ENCODE peak calls at places on chromosomes 2 and 18, in five cellular contexts. M is fibroblast of lung, T is astrocyte of the spinal cord, L is glutamatergic neuron, K is cardiac fibroblast. G is an unnamed sample.

GRCh38 chr2:238697193-238698191 is 150.4 kb upstream of the TWIST2 start:
- DNase-seq in T (no peak), M (no peak), L (no peak), K (no peak), G (no peak)

GRCh38 chr2:207513577-207514257 is 16.0 kb upstream of the CREB1 start:
- DNase-seq in L (no peak), K (peak), M (peak), T (peak), G (peak)

GRCh38 chr2:42568431-42569115 is at the start of gene MTA3:
- DNase-seq in M (peak), L (peak), K (peak), T (peak), G (peak)

GRCh38 chr2:189348369-189348768 is 92.9 kb upstream of the WDR75 start:
- DNase-seq in L (no peak), K (peak), T (no peak), M (no peak), G (no peak)

GRCh38 chr2:67182884-67183283 is 214.2 kb upstream of the ETAA1 start:
- DNase-seq in L (no peak), M (no peak), T (no peak), K (no peak), G (no peak)

GRCh38 chr2:95366514-95366913 is 36.0 kb upstream of the FAHD2A start:
- DNase-seq in L (no peak), T (no peak), K (no peak), M (no peak), G (no peak)

GRCh38 chr18:52747869-52748268 is 407.9 kb downstream of the DCC start:
- DNase-seq in M (no peak), K (no peak), L (no peak), T (no peak), G (no peak)

GRCh38 chr2:33532146-33532545 is 55.7 kb downstream of the RASGRP3 start:
- DNase-seq in L (no peak), K (no peak), T (no peak), M (no peak), G (no peak)

GRCh38 chr18:555705-556402 is 24.3 kb upstream of the CETN1 start:
- DNase-seq in M (no peak), T (no peak), L (no peak), K (peak), G (peak)

GRCh38 chr2:215833531-215834162 is 179.7 kb downstream of the MREG start:
- DNase-seq in L (no peak), K (peak), M (peak), T (peak), G (peak)

GRCh38 chr2:96679843-96680242 is 37.3 kb downstream of the FER1L5 start:
- DNase-seq in T (peak), L (no peak), M (no peak), K (no peak), G (peak)

GRCh38 chr2:42086500-42086953 is 38.7 kb downstream of the PKDCC start:
- DNase-seq in M (peak), T (peak), K (peak), L (peak), G (peak)

GRCh38 chr18:54263904-54264336 is 5.4 kb upstream of the POLI start:
- DNase-seq in L (no peak), M (no peak), K (no peak), T (no peak), G (no peak)

GRCh38 chr18:79405019-79405780 is 9.5 kb downstream of the NFATC1 start:
- DNase-seq in M (no peak), L (peak), T (no peak), K (no peak), G (no peak)

GRCh38 chr2:209230560-209230959 is 193.3 kb upstream of the MAP2 start:
- DNase-seq in L (no peak), M (no peak), T (no peak), K (no peak), G (no peak)

GRCh38 chr2:120982598-120982997 is 246.9 kb downstream of the GLI2 start:
- DNase-seq in T (no peak), L (peak), K (no peak), M (no peak), G (no peak)

GRCh38 chr2:71992036-71992435 is 155.6 kb downstream of the CYP26B1 start:
- DNase-seq in M (no peak), K (no peak), L (no peak), T (no peak), G (no peak)

GRCh38 chr2:194842871-194843270 is 814.2 kb upstream of the SLC39A10 start:
- DNase-seq in K (no peak), L (peak), M (no peak), T (no peak), G (no peak)

GRCh38 chr2:3759331-3759730 is 56.0 kb downstream of the DCDC2C start:
- DNase-seq in L (no peak), T (peak), K (peak), M (no peak), G (peak)

GRCh38 chr18:11224166-11224565 is 74.8 kb upstream of the PIEZO2 start:
- DNase-seq in K (no peak), M (no peak), L (no peak), T (no peak), G (no peak)

DNA sequence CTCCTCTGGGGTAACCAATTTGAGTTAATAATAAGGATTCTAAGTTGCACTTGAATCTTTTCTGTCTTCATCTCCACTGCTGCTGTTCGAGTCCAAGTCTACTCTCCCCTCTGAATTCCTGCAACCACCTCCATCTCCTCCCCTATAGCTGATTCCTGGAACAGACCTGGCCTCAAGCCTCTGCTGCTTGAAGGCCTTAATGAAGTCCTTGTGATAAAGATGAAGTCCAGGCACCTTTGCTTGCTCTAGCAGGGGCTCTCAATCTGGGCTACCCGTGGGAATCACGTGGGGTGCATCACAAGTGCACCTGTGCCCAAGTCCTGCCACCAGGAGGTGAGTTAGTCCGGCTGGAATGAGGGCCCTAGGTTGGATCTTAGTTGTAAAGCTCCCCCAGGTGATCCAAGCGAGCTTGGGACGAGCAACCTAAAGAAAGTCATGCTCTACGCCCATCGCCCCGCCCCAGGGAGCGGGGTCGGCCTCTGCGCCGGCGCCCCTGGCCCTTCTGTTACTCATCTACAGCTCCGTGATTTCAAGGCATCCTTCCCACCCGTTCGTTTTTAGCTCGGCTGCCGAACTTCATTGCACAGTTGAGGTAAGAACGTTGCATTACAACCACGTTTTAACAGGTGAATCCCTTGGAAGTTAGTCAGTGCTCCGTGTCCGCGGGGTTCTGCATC is 905 bp upstream of the IAH1 start:
- DNase-seq in M (no peak), L (peak), T (no peak), K (no peak), G (no peak)
- TF ChIP-seq CTCF in M (no peak), L (no peak), T (no peak), K (peak), G (peak)

DNA sequence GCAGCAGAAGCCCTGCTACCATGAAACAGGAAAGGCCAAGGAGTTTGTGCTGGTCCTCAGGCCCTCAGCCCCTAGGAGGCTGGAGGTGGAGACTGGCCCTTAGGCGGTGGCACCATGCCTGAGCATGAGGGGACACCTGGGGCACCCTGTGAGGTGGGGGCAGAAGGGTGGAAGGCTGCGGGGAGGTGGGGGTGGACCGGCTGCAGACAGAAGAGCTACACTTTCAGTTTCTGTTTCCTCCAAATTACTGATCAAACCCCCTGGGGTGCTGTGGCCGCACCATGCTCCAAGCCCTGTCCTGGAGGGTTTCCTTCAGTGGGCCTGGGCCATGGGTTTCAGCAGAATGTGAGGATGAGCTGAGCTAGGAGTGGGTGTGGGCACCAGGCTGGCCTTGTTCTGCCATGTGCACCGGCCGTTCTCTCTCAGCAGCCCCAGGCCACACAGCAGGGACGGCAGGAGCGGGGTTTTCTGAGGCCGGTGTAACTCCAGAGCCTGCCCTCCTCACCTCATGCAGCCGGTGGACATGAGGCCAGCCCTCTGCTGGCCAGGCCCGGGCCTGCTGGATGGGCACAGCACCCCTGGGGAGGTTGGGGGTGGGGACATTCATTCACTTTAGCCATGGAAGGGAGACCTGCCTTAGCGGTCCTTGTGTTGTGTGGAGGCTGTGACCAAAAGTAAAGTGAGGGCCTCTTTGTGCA is 51.5 kb downstream of the PLEKHB2 start:
- DNase-seq in T (no peak), M (no peak), L (no peak), K (no peak), G (no peak)
- TF ChIP-seq CTCF in T (peak), M (peak), L (no peak), K (peak), G (peak)

GRCh38 chr2:113979172-113980128 is 89.6 kb downstream of the ACTR3 start:
- DNase-seq in L (peak), K (no peak), M (no peak), T (no peak), G (no peak)

GRCh38 chr2:113976277-113976928 is 86.5 kb downstream of the ACTR3 start:
- DNase-seq in L (no peak), M (no peak), T (no peak), K (no peak), G (no peak)

GRCh38 chr2:113978524-113979171 is 88.8 kb downstream of the ACTR3 start:
- DNase-seq in M (no peak), T (no peak), L (no peak), K (no peak), G (no peak)

GRCh38 chr2:113977060-113977659 is 87.3 kb downstream of the ACTR3 start:
- DNase-seq in K (no peak), L (no peak), T (no peak), M (no peak), G (no peak)

GRCh38 chr2:113977660-113978523 is 88.0 kb downstream of the ACTR3 start:
- DNase-seq in M (peak), T (peak), L (no peak), K (peak), G (peak)
- TF ChIP-seq CTCF in M (peak), T (peak), L (no peak), K (peak), G (peak)

GRCh38 chr18:57466745-57467144 is 31.6 kb downstream of the ONECUT2 start:
- DNase-seq in L (no peak), M (no peak), T (no peak), K (no peak), G (no peak)
- TF ChIP-seq CTCF in L (no peak), M (no peak), T (no peak), K (no peak), G (no peak)

DNA sequence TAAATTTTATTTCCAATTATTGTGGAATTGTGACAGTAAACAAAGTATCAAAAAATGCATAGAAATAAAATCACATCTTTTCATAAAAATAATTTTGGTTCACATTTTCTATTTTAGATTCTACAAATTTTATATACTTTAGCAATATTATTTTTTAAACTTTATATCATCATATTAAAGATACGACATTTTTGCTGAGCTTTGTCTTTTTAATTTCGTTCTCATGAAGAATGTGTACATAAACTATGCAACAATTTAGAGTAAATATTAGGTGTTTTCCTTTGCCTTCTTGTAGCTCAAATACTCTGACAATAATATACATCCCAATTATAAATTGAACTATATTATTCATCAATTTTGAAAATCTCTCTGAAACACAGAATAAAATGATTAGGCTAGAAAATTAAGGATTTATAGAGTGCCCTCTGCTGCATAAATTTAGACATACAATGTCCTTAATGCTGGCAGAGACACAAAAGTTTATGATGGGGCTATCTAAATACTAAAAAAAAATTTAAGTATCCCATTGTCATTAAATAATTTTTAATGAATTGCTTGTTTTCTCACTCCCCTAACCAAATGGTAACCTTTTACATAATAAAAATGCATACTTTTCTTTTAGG is 45.7 kb downstream of the CCDC102B start:
- DNase-seq in L (no peak), K (peak), T (peak), M (peak), G (no peak)
- TF ChIP-seq CTCF in L (no peak), K (peak), T (peak), M (peak), G (peak)

GRCh38 chr2:88187038-88187676 is 17.0 kb downstream of the THNSL2 start:
- DNase-seq in M (peak), T (no peak), L (peak), K (peak), G (peak)

GRCh38 chr2:88182721-88183120 is 12.6 kb downstream of the THNSL2 start:
- DNase-seq in T (no peak), K (no peak), M (no peak), L (no peak), G (no peak)

GRCh38 chr2:88184762-88185161 is 14.6 kb downstream of the THNSL2 start:
- DNase-seq in L (no peak), K (no peak), M (no peak), T (no peak), G (no peak)

GRCh38 chr2:88187927-88188326 is 17.8 kb downstream of the THNSL2 start:
- DNase-seq in T (no peak), K (no peak), L (no peak), M (no peak), G (no peak)

GRCh38 chr2:88185480-88185879 is 15.3 kb downstream of the THNSL2 start:
- DNase-seq in L (no peak), K (no peak), T (no peak), M (no peak), G (no peak)
- TF ChIP-seq CTCF in L (no peak), K (no peak), T (no peak), M (no peak), G (no peak)

DNA sequence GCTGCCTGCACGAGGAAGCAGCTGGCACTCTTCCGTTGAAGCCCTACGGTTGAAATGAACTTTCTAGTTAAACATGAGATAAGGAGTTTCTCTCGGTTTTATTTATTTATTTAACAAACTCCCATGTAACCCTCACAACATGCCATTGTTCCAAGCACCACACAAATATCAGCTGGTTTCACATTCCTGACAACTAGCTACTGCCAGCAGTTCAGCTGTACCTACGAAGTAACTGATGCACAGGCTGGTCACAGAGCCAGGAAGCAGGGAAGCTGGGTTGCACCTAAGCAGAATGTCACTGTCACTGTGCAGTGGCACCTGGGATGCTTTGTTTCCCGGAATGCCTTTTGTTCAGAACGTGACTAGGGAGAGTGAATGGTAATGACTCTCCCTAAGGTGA is 18.1 kb downstream of the TIMM21 start:
- DNase-seq in K (no peak), M (no peak), L (no peak), T (no peak), G (no peak)
- TF ChIP-seq CTCF in K (no peak), M (no peak), L (no peak), T (no peak), G (no peak)

GRCh38 chr2:110816404-110817365 is 84.3 kb downstream of the ACOXL start:
- DNase-seq in T (no peak), M (no peak), K (peak), L (no peak), G (no peak)

GRCh38 chr2:110815938-110816337 is 83.6 kb downstream of the ACOXL start:
- DNase-seq in T (no peak), M (no peak), L (no peak), K (no peak), G (no peak)

GRCh38 chr2:110819711-110820110 is 87.3 kb downstream of the ACOXL start:
- DNase-seq in K (no peak), L (no peak), M (no peak), T (no peak), G (no peak)

GRCh38 chr2:110820128-110820527 is 87.8 kb downstream of the ACOXL start:
- DNase-seq in T (no peak), K (no peak), M (no peak), L (no peak), G (no peak)

GRCh38 chr2:110818767-110819481 is 86.6 kb downstream of the ACOXL start:
- DNase-seq in M (no peak), T (no peak), L (no peak), K (peak), G (no peak)
- TF ChIP-seq CTCF in M (no peak), T (peak), L (no peak), K (peak), G (peak)

G was measured in fibroblast of villous mesenchyme.